ENCODE peak calls at places on chromosomes 16 and 17, in seven cellular contexts. One of them, this sample, is unnamed.

GRCh38 chr16:85750827-85751641 is at the start of gene C16orf74:
- DNase-seq in hippocampal formation: no peak
- DNase-seq in CD4-positive, alpha-beta memory T cell: no peak
- DNase-seq in GM04503: no peak
- DNase-seq in NCI-H1436: peak
- DNase-seq in stimulated activated CD4-positive, alpha-beta T cell treated with anti-CD3 and anti-CD28 coated beads, Interleukin-15, amount 100 ng/mL, for 1 hour: no peak
- DNase-seq in midbrain: no peak
- DNase-seq in this sample: no peak

GRCh38 chr17:38676706-38677504 is 2.1 kb upstream of the EPOP start:
- DNase-seq in hippocampal formation: peak
- DNase-seq in CD4-positive, alpha-beta memory T cell: peak
- DNase-seq in GM04503: peak
- DNase-seq in NCI-H1436: peak
- DNase-seq in stimulated activated CD4-positive, alpha-beta T cell treated with anti-CD3 and anti-CD28 coated beads, Interleukin-15, amount 100 ng/mL, for 1 hour: peak
- DNase-seq in midbrain: peak
- DNase-seq in this sample: peak

GRCh38 chr17:17835415-17836249 is 1.2 kb downstream of the SREBF1 start:
- DNase-seq in hippocampal formation: no peak
- DNase-seq in CD4-positive, alpha-beta memory T cell: no peak
- DNase-seq in GM04503: no peak
- DNase-seq in NCI-H1436: no peak
- DNase-seq in stimulated activated CD4-positive, alpha-beta T cell treated with anti-CD3 and anti-CD28 coated beads, Interleukin-15, amount 100 ng/mL, for 1 hour: no peak
- DNase-seq in midbrain: no peak
- DNase-seq in this sample: no peak

GRCh38 chr16:68987734-68988457 is 117.6 kb upstream of the HAS3 start:
- DNase-seq in hippocampal formation: no peak
- DNase-seq in CD4-positive, alpha-beta memory T cell: no peak
- DNase-seq in GM04503: no peak
- DNase-seq in NCI-H1436: no peak
- DNase-seq in stimulated activated CD4-positive, alpha-beta T cell treated with anti-CD3 and anti-CD28 coated beads, Interleukin-15, amount 100 ng/mL, for 1 hour: no peak
- DNase-seq in midbrain: no peak
- DNase-seq in this sample: no peak

GRCh38 chr17:49775546-49776260 is 11.8 kb upstream of the FAM117A start:
- DNase-seq in hippocampal formation: no peak
- DNase-seq in CD4-positive, alpha-beta memory T cell: no peak
- DNase-seq in GM04503: no peak
- DNase-seq in NCI-H1436: no peak
- DNase-seq in stimulated activated CD4-positive, alpha-beta T cell treated with anti-CD3 and anti-CD28 coated beads, Interleukin-15, amount 100 ng/mL, for 1 hour: no peak
- DNase-seq in midbrain: no peak
- DNase-seq in this sample: no peak

GRCh38 chr16:83015871-83016270 is 389.1 kb downstream of the CDH13 start:
- DNase-seq in hippocampal formation: no peak
- DNase-seq in CD4-positive, alpha-beta memory T cell: no peak
- DNase-seq in GM04503: no peak
- DNase-seq in NCI-H1436: no peak
- DNase-seq in stimulated activated CD4-positive, alpha-beta T cell treated with anti-CD3 and anti-CD28 coated beads, Interleukin-15, amount 100 ng/mL, for 1 hour: no peak
- DNase-seq in midbrain: no peak
- DNase-seq in this sample: no peak

GRCh38 chr17:75894049-75894742 is 2.6 kb downstream of the TRIM65 start:
- DNase-seq in hippocampal formation: no peak
- DNase-seq in CD4-positive, alpha-beta memory T cell: no peak
- DNase-seq in GM04503: no peak
- DNase-seq in NCI-H1436: no peak
- DNase-seq in stimulated activated CD4-positive, alpha-beta T cell treated with anti-CD3 and anti-CD28 coated beads, Interleukin-15, amount 100 ng/mL, for 1 hour: no peak
- DNase-seq in midbrain: no peak
- DNase-seq in this sample: no peak

GRCh38 chr16:3652373-3653037 is 2.0 kb upstream of the DNASE1 start:
- DNase-seq in hippocampal formation: no peak
- DNase-seq in CD4-positive, alpha-beta memory T cell: no peak
- DNase-seq in GM04503: no peak
- DNase-seq in NCI-H1436: no peak
- DNase-seq in stimulated activated CD4-positive, alpha-beta T cell treated with anti-CD3 and anti-CD28 coated beads, Interleukin-15, amount 100 ng/mL, for 1 hour: no peak
- DNase-seq in midbrain: no peak
- DNase-seq in this sample: no peak

This sample was measured in ascending aorta.